ENCODE peak calls at places on chromosomes 12 and 14, in four cellular contexts. One of them, this sample, is unnamed.

GRCh38 chr12:109383240-109383639 is 35.5 kb downstream of the MYO1H start:
- DNase-seq in mesendoderm: no peak
- DNase-seq in H9: no peak
- DNase-seq in H1: no peak
- DNase-seq in this sample: no peak

GRCh38 chr12:94644622-94645021 is 5.7 kb downstream of the TMCC3 start:
- DNase-seq in mesendoderm: no peak
- DNase-seq in H9: no peak
- DNase-seq in H1: no peak
- DNase-seq in this sample: peak

GRCh38 chr14:60266021-60266937 is 17.3 kb downstream of the PPM1A start:
- DNase-seq in H9: no peak
- DNase-seq in mesendoderm: peak
- DNase-seq in H1: no peak
- DNase-seq in this sample: no peak

GRCh38 chr14:67722293-67722692 is 20.6 kb downstream of the RDH12 start:
- DNase-seq in H1: no peak
- DNase-seq in H9: peak
- DNase-seq in mesendoderm: peak
- DNase-seq in this sample: peak

GRCh38 chr12:66688836-66689439 is 10.1 kb upstream of the GRIP1 start:
- DNase-seq in H9: peak
- DNase-seq in mesendoderm: peak
- DNase-seq in H1: peak
- DNase-seq in this sample: peak

GRCh38 chr12:94204647-94205247 is 56.4 kb downstream of the PLXNC1 start:
- DNase-seq in H1: no peak
- DNase-seq in H9: no peak
- DNase-seq in mesendoderm: no peak
- DNase-seq in this sample: no peak

GRCh38 chr12:55060970-55061543 is 41.3 kb downstream of the NEUROD4 start:
- DNase-seq in H1: no peak
- DNase-seq in mesendoderm: peak
- DNase-seq in H9: no peak
- DNase-seq in this sample: no peak

GRCh38 chr12:54201001-54201794 is 12.4 kb upstream of the SMUG1 start:
- DNase-seq in H9: peak
- DNase-seq in H1: no peak
- DNase-seq in mesendoderm: peak
- DNase-seq in this sample: peak

GRCh38 chr12:83015390-83016225 is 328.9 kb downstream of the TMTC2 start:
- DNase-seq in mesendoderm: no peak
- DNase-seq in H9: no peak
- DNase-seq in H1: no peak
- DNase-seq in this sample: no peak

GRCh38 chr12:7959278-7960063 is 23.5 kb upstream of the SLC2A3 start:
- DNase-seq in mesendoderm: peak
- DNase-seq in H1: peak
- DNase-seq in H9: peak
- DNase-seq in this sample: no peak

GRCh38 chr12:130439250-130439649 is 101.6 kb downstream of the PIWIL1 start:
- DNase-seq in H9: no peak
- DNase-seq in H1: no peak
- DNase-seq in mesendoderm: no peak
- DNase-seq in this sample: no peak

GRCh38 chr12:122081108-122081696 is 2.6 kb downstream of the MLXIP start:
- DNase-seq in H1: no peak
- DNase-seq in mesendoderm: no peak
- DNase-seq in H9: no peak
- DNase-seq in this sample: no peak

GRCh38 chr12:32440120-32440865 is 40.9 kb downstream of the FGD4 start:
- DNase-seq in H9: no peak
- DNase-seq in mesendoderm: no peak
- DNase-seq in H1: no peak
- DNase-seq in this sample: no peak

GRCh38 chr14:97687944-97688625 is 890.9 kb downstream of the VRK1 start:
- DNase-seq in H1: no peak
- DNase-seq in mesendoderm: no peak
- DNase-seq in H9: no peak
- DNase-seq in this sample: no peak

GRCh38 chr14:51444381-51445000 is 204.4 kb downstream of the TMX1 start:
- DNase-seq in H1: no peak
- DNase-seq in mesendoderm: no peak
- DNase-seq in H9: no peak
- DNase-seq in this sample: no peak

GRCh38 chr12:101021911-101022388 is 188.1 kb downstream of the SLC5A8 start:
- DNase-seq in H9: no peak
- DNase-seq in mesendoderm: peak
- DNase-seq in H1: no peak
- DNase-seq in this sample: peak

GRCh38 chr14:97283450-97284230 is 486.5 kb downstream of the VRK1 start:
- DNase-seq in H9: no peak
- DNase-seq in H1: no peak
- DNase-seq in mesendoderm: no peak
- DNase-seq in this sample: no peak

GRCh38 chr14:59358105-59358504 is 107.1 kb downstream of the GPR135 start:
- DNase-seq in H1: peak
- DNase-seq in H9: peak
- DNase-seq in mesendoderm: peak
- DNase-seq in this sample: peak

GRCh38 chr12:24111591-24111990 is 162.1 kb upstream of the SOX5 start:
- DNase-seq in H9: no peak
- DNase-seq in mesendoderm: no peak
- DNase-seq in H1: no peak
- DNase-seq in this sample: peak

GRCh38 chr12:12791756-12792346 is 6.4 kb downstream of the APOLD1 start:
- DNase-seq in H1: no peak
- DNase-seq in H9: no peak
- DNase-seq in mesendoderm: no peak
- DNase-seq in this sample: peak

GRCh38 chr12:121461048-121461447 is 61.1 kb downstream of the RNF34 start:
- DNase-seq in H9: no peak
- DNase-seq in mesendoderm: no peak
- DNase-seq in H1: no peak
- DNase-seq in this sample: no peak

GRCh38 chr14:58243790-58244555 is 670 bp upstream of the PSMA3 start:
- DNase-seq in mesendoderm: peak
- DNase-seq in H9: no peak
- DNase-seq in H1: no peak
- DNase-seq in this sample: no peak

GRCh38 chr12:53737494-53737808 is 10.2 kb upstream of the CALCOCO1 start:
- DNase-seq in H1: no peak
- DNase-seq in mesendoderm: no peak
- DNase-seq in H9: no peak
- DNase-seq in this sample: no peak

GRCh38 chr14:68361231-68361630 is 431.6 kb downstream of the ZFP36L1 start:
- DNase-seq in mesendoderm: peak
- DNase-seq in H9: no peak
- DNase-seq in H1: no peak
- DNase-seq in this sample: peak

GRCh38 chr14:97177016-97177415 is 379.8 kb downstream of the VRK1 start:
- DNase-seq in H9: peak
- DNase-seq in mesendoderm: peak
- DNase-seq in H1: no peak
- DNase-seq in this sample: no peak

GRCh38 chr12:75657866-75658265 is 146.5 kb upstream of the KRR1 start:
- DNase-seq in mesendoderm: no peak
- DNase-seq in H9: no peak
- DNase-seq in H1: no peak
- DNase-seq in this sample: no peak

GRCh38 chr14:70020350-70021170 is 141.3 kb downstream of the SMOC1 start:
- DNase-seq in mesendoderm: no peak
- DNase-seq in H1: no peak
- DNase-seq in H9: no peak
- DNase-seq in this sample: peak

GRCh38 chr12:26133508-26133907 is 8.7 kb upstream of the BHLHE41 start:
- DNase-seq in mesendoderm: no peak
- DNase-seq in H9: no peak
- DNase-seq in H1: no peak
- DNase-seq in this sample: no peak

GRCh38 chr12:106128526-106129430 is 10.0 kb downstream of the NUAK1 start:
- DNase-seq in mesendoderm: peak
- DNase-seq in H1: no peak
- DNase-seq in H9: peak
- DNase-seq in this sample: no peak
- H3K4me2 ChIP-seq in mesendoderm: no peak
- H3K4me2 ChIP-seq in H1: peak
- H3K4me2 ChIP-seq in H9: no peak
- H3K4me2 ChIP-seq in this sample: no peak

GRCh38 chr14:95098984-95099599 is 58.2 kb downstream of the DICER1 start:
- DNase-seq in mesendoderm: peak
- DNase-seq in H1: peak
- DNase-seq in H9: peak
- DNase-seq in this sample: peak

GRCh38 chr14:95097385-95097784 is 59.9 kb downstream of the DICER1 start:
- DNase-seq in H1: no peak
- DNase-seq in mesendoderm: no peak
- DNase-seq in H9: no peak
- DNase-seq in this sample: peak

GRCh38 chr14:95092723-95093122 is 64.6 kb downstream of the DICER1 start:
- DNase-seq in mesendoderm: no peak
- DNase-seq in H1: no peak
- DNase-seq in H9: no peak
- DNase-seq in this sample: no peak

GRCh38 chr14:95096476-95096875 is 60.9 kb downstream of the DICER1 start:
- DNase-seq in H9: no peak
- DNase-seq in H1: no peak
- DNase-seq in mesendoderm: no peak
- DNase-seq in this sample: no peak

GRCh38 chr14:95095991-95096390 is 61.3 kb downstream of the DICER1 start:
- DNase-seq in H1: no peak
- DNase-seq in H9: no peak
- DNase-seq in mesendoderm: no peak
- DNase-seq in this sample: no peak
- H4K5ac ChIP-seq in H1: no peak
- H4K5ac ChIP-seq in H9: no peak
- H4K5ac ChIP-seq in mesendoderm: no peak
- H4K5ac ChIP-seq in this sample: no peak

GRCh38 chr14:23146980-23147379 is 27.9 kb upstream of the CEBPE start:
- DNase-seq in mesendoderm: no peak
- DNase-seq in H1: no peak
- DNase-seq in H9: no peak
- DNase-seq in this sample: no peak

GRCh38 chr14:23147676-23148075 is 28.6 kb upstream of the CEBPE start:
- DNase-seq in mesendoderm: no peak
- DNase-seq in H9: no peak
- DNase-seq in H1: no peak
- DNase-seq in this sample: peak

GRCh38 chr14:23148596-23149249 is 29.7 kb upstream of the CEBPE start:
- DNase-seq in H9: no peak
- DNase-seq in mesendoderm: no peak
- DNase-seq in H1: no peak
- DNase-seq in this sample: no peak

GRCh38 chr14:23145794-23146422 is 26.9 kb upstream of the CEBPE start:
- DNase-seq in H1: no peak
- DNase-seq in mesendoderm: no peak
- DNase-seq in H9: no peak
- DNase-seq in this sample: no peak

DNA sequence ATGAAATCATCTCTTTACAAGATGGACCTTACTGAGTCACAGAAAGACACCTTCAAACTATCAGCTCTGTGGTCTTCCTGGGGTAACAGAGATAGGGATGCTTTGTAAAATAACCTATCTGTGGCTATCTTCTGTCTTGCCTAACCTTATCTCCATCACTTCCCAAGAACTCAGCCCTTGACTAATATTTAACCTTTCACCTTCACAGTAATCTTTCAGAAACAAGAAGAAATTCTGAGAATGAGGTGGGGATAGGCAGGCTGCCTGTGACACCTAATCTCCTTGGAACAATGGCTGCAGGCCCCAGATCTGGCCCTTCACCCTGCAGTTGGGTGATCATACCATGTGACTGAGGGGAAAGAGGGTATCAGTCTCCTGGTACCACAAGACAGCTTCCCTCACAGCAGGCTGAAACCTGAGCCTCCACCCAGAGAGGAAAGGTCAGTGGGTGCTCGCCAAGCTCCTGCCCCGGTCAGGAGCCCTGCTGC is 27.4 kb upstream of the CEBPE start:
- DNase-seq in H9: no peak
- DNase-seq in H1: no peak
- DNase-seq in mesendoderm: peak
- DNase-seq in this sample: no peak
- H3K4me2 ChIP-seq in H9: no peak
- H3K4me2 ChIP-seq in H1: no peak
- H3K4me2 ChIP-seq in mesendoderm: no peak
- H3K4me2 ChIP-seq in this sample: no peak

DNA sequence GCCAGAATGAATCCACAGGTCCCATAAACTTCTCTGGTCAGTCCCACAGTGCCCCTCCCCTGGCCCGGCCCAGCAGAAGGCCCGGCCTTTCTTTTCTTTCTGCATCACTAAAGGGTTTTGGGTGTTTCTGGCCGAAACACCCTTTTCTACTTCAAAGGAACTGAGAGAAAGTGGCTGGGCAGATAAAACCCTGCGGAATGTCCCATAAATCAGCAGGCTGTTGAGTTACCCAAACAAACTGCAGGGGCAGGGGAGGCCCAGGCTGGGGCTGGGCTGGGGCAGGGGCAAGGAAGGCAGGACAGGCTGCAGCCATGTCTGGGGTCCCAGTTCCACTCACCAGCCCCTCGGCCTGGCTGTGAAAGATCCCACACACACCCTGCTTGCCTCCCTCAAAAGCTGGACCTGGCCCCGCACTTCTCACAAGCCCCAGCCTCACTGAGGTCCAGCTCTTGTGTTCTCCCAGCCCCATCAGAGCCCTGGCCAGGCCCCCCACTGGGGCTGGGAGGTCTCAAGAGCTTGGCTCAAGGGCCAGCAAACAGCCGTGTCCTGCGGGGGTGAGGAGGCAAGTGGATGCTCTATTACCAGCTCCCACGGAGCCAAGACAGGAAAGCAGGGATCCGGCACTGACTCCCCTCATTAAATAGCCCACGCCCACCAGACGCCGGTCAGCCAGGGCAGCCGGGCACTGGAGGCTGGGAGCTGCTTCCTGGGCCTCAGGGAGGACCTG is 41.9 kb downstream of the CCNK start:
- DNase-seq in mesendoderm: peak
- DNase-seq in H1: no peak
- DNase-seq in H9: no peak
- DNase-seq in this sample: peak
- H4K5ac ChIP-seq in mesendoderm: no peak
- H4K5ac ChIP-seq in H1: peak
- H4K5ac ChIP-seq in H9: no peak
- H4K5ac ChIP-seq in this sample: peak

This sample was measured in IMR-90.